ENCODE peak calls at places on chromosomes 4 and X, in nine cellular contexts. T is activated effector memory CD4-positive, alpha-beta T cell treated with anti-CD3 and anti-CD28 coated beads, Interleukin-2, amount 50 U/mL, for 16 hours; X is AG04450; J is T follicular helper cell; W is stimulated activated CD4-positive, alpha-beta T cell treated with anti-CD3 and anti-CD28 coated beads, Interleukin-15, amount 100 ng/mL, for 1 hour; K is upper lobe of right lung; O is activated CD4-positive, alpha-beta T cell treated with anti-CD3 and anti-CD28 coated beads, Interleukin-2, amount 50 U/mL, for 1 hour; N is CD8-positive, alpha-beta T cell; P is ELF-1. V is an unnamed sample.

GRCh38 chrX:153884136-153885076 is 1.6 kb downstream of the L1CAM start:
- DNase-seq in K (no peak), X (no peak), N (no peak), W (no peak), T (no peak), O (no peak), P (no peak), J (no peak), V (no peak)

GRCh38 chr4:181479145-181479544 is 764.1 kb upstream of the TENM3 start:
- DNase-seq in T (no peak), O (no peak), J (no peak), P (no peak), N (no peak), W (no peak), X (no peak), K (no peak), V (no peak)

GRCh38 chr4:71355971-71356370 is 17.2 kb downstream of the SLC4A4 start:
- DNase-seq in J (no peak), K (no peak), O (no peak), W (no peak), N (no peak), X (no peak), T (no peak), P (no peak), V (no peak)

GRCh38 chr4:5897674-5898073 is 4.8 kb upstream of the CRMP1 start:
- DNase-seq in N (no peak), O (no peak), P (no peak), K (no peak), X (no peak), W (no peak), T (no peak), J (no peak), V (no peak)

GRCh38 chr4:176443646-176444409 is 124.1 kb downstream of the SPCS3 start:
- DNase-seq in W (no peak), K (no peak), J (no peak), P (no peak), X (no peak), T (no peak), N (no peak), O (no peak), V (no peak)

GRCh38 chr4:145934434-145935047 is 4.1 kb downstream of the ZNF827 start:
- DNase-seq in N (no peak), J (no peak), O (no peak), X (no peak), T (no peak), P (no peak), K (no peak), W (no peak), V (peak; percentile 24)

GRCh38 chrX:53447441-53447840 is 13.3 kb upstream of the HSD17B10 start:
- DNase-seq in W (no peak), T (no peak), X (no peak), P (no peak), J (no peak), K (no peak), N (no peak), O (no peak), V (no peak)

GRCh38 chr4:136818811-136819210 is 713.5 kb downstream of the PCDH18 start:
- DNase-seq in W (no peak), O (no peak), N (no peak), T (no peak), P (no peak), X (no peak), J (no peak), K (no peak), V (no peak)

GRCh38 chr4:52658671-52659015 is 458 bp downstream of the USP46 start:
- DNase-seq in P (no peak), X (no peak), O (no peak), N (no peak), K (no peak), W (no peak), T (no peak), J (no peak), V (no peak)

GRCh38 chrX:42241421-42241820 is 318.1 kb upstream of the CASK start:
- DNase-seq in N (no peak), P (peak; percentile 19), W (no peak), X (no peak), J (no peak), K (no peak), O (no peak), T (no peak), V (no peak)

GRCh38 chr4:13592220-13592619 is 35.3 kb downstream of the BOD1L1 start:
- DNase-seq in J (no peak), T (no peak), N (no peak), O (no peak), W (no peak), X (no peak), K (no peak), P (no peak), V (no peak)

GRCh38 chr4:99144070-99144469 is at the start of gene ADH4:
- DNase-seq in T (no peak), P (no peak), O (no peak), K (no peak), J (no peak), X (no peak), W (no peak), N (no peak), V (no peak)

GRCh38 chr4:40003986-40004385 is 26.3 kb upstream of the PDS5A start:
- DNase-seq in X (peak; percentile 16), W (no peak), J (no peak), O (no peak), K (no peak), T (no peak), N (no peak), P (no peak), V (peak; percentile 78)

GRCh38 chr4:65381648-65382047 is 288.6 kb downstream of the EPHA5 start:
- DNase-seq in P (no peak), N (no peak), O (no peak), X (no peak), J (no peak), K (no peak), W (no peak), T (no peak), V (no peak)

GRCh38 chr4:3231431-3231980 is 17.5 kb upstream of the MSANTD1 start:
- DNase-seq in J (no peak), O (no peak), P (no peak), N (no peak), K (no peak), W (no peak), X (no peak), T (no peak), V (no peak)

GRCh38 chrX:52359614-52360232 is 9.1 kb upstream of the XAGE2 start:
- DNase-seq in X (no peak), K (no peak), P (no peak), N (no peak), T (no peak), O (no peak), J (no peak), W (no peak), V (no peak)

GRCh38 chr4:1359161-1359535 is 12.1 kb downstream of the UVSSA start:
- DNase-seq in O (no peak), W (no peak), J (no peak), T (no peak), X (no peak), N (no peak), K (no peak), P (no peak), V (no peak)

GRCh38 chr4:61520176-61520575 is 320.1 kb downstream of the ADGRL3 start:
- DNase-seq in N (no peak), X (no peak), P (no peak), O (no peak), K (no peak), T (no peak), J (no peak), W (no peak), V (no peak)

GRCh38 chr4:106614446-106614845 is 245.9 kb upstream of the GIMD1 start:
- DNase-seq in W (no peak), J (no peak), K (no peak), N (no peak), X (peak; percentile 4), O (no peak), P (no peak), T (no peak), V (no peak)

GRCh38 chr4:3363411-3364141 is 70.8 kb downstream of the RGS12 start:
- DNase-seq in X (no peak), N (no peak), J (no peak), K (peak; percentile 61), T (no peak), O (no peak), W (no peak), P (no peak), V (no peak)

GRCh38 chrX:106588801-106589200 is 23.0 kb upstream of the RADX start:
- DNase-seq in N (no peak), J (no peak), T (no peak), P (no peak), X (no peak), K (no peak), W (no peak), O (no peak), V (no peak)

GRCh38 chr4:182280439-182281111 is 37.4 kb downstream of the TENM3 start:
- DNase-seq in W (no peak), J (no peak), X (no peak), N (no peak), P (no peak), T (no peak), O (no peak), K (no peak), V (no peak)

GRCh38 chr4:6246170-6246634 is 23.4 kb upstream of the WFS1 start:
- DNase-seq in T (no peak), P (no peak), N (no peak), W (no peak), X (no peak), O (no peak), J (no peak), K (no peak), V (no peak)

GRCh38 chr4:123060039-123060770 is 137.8 kb upstream of the NUDT6 start:
- DNase-seq in X (no peak), W (no peak), J (no peak), K (no peak), O (no peak), N (no peak), T (no peak), P (peak; percentile 5), V (no peak)

GRCh38 chr4:52825311-52826090 is 36.6 kb upstream of the RASL11B start:
- DNase-seq in K (no peak), J (no peak), T (no peak), P (no peak), O (no peak), X (no peak), N (no peak), W (no peak), V (no peak)

GRCh38 chrX:144627947-144628346 is 619.4 kb upstream of the SPANXN1 start:
- DNase-seq in P (no peak), T (no peak), K (no peak), O (no peak), X (no peak), J (no peak), W (no peak), N (no peak), V (peak; percentile 1)

GRCh38 chrX:63436865-63437264 is 85.7 kb upstream of the SPIN4 start:
- DNase-seq in O (no peak), J (no peak), W (no peak), T (no peak), N (no peak), X (no peak), P (no peak), K (no peak), V (no peak)

GRCh38 chrX:101595739-101596419 is 21.9 kb downstream of the ARMCX6 start:
- DNase-seq in T (no peak), N (no peak), J (peak; percentile 28), K (no peak), O (peak; percentile 8), P (peak; percentile 56), W (no peak), X (peak; percentile 46), V (peak; percentile 74)

GRCh38 chrX:49039598-49040375 is 3.4 kb downstream of the TFE3 start:
- DNase-seq in P (peak; percentile 100), X (peak; percentile 81), N (no peak), J (peak; percentile 18), T (peak; percentile 81), O (peak; percentile 19), W (peak; percentile 31), K (peak; percentile 81), V (peak; percentile 70)

GRCh38 chr4:8589831-8590545 is 2.6 kb upstream of the CPZ start:
- DNase-seq in J (no peak), O (no peak), T (no peak), X (no peak), W (no peak), N (no peak), K (no peak), P (no peak), V (no peak)

GRCh38 chrX:1248381-1249061 is 20.1 kb upstream of the CSF2RA start:
- DNase-seq in P (peak; percentile 91), N (no peak), K (no peak), X (no peak), W (no peak), O (no peak), T (peak; percentile 68), J (no peak), V (no peak)